ENCODE peak calls at places on chromosomes 16 and 17, in five cellular contexts. S is neural progenitor cell, Q is cardiac muscle cell, T is colonic mucosa, C is mesendoderm. O is an unnamed sample.
A peak's percentile ranks its signal among the peaks of the same experiment; 100 is the strongest.

GRCh38 chr16:88872650-88873331 is 6.3 kb upstream of the PABPN1L start:
- DNase-seq in S (no peak), Q (no peak), T (no peak), C (no peak), O (no peak)

GRCh38 chr16:19008245-19008644 is 24.5 kb downstream of the TMC7 start:
- DNase-seq in S (peak; percentile 25), Q (peak; percentile 73), T (no peak), C (peak; percentile 7), O (no peak)

GRCh38 chr16:3266873-3267537 is 10.6 kb upstream of the MEFV start:
- DNase-seq in S (peak; percentile 18), Q (peak; percentile 72), T (no peak), C (peak; percentile 33), O (peak; percentile 44)

GRCh38 chr17:57285681-57286080 is 29.4 kb downstream of the MSI2 start:
- DNase-seq in S (no peak), Q (no peak), T (no peak), C (no peak), O (no peak)

GRCh38 chr16:47612711-47613110 is 151.6 kb downstream of the PHKB start:
- DNase-seq in S (no peak), Q (no peak), T (no peak), C (no peak), O (no peak)

GRCh38 chr17:68460096-68460495 is 2.8 kb upstream of the WIPI1 start:
- DNase-seq in S (no peak), Q (no peak), T (no peak), C (no peak), O (no peak)

GRCh38 chr16:65121870-65122723 is at the start of gene CDH11:
- DNase-seq in S (peak; percentile 93), Q (peak; percentile 96), T (peak; percentile 37), C (peak; percentile 81), O (peak; percentile 51)

GRCh38 chr17:49472527-49472926 is 22.6 kb upstream of the NGFR start:
- DNase-seq in S (no peak), Q (no peak), T (no peak), C (no peak), O (no peak)

GRCh38 chr16:27498426-27498825 is 51.3 kb downstream of the GTF3C1 start:
- DNase-seq in S (no peak), Q (no peak), T (no peak), C (no peak), O (no peak)
- H3K36me3 ChIP-seq in S (peaks cover 4% of the 10 kb centered on the region), Q (peaks cover 87% of the 10 kb centered on the region), T (peaks cover 42% of the 10 kb centered on the region), C (peaks cover 14% of the 10 kb centered on the region), O (peaks cover 85% of the 10 kb centered on the region)

DNA sequence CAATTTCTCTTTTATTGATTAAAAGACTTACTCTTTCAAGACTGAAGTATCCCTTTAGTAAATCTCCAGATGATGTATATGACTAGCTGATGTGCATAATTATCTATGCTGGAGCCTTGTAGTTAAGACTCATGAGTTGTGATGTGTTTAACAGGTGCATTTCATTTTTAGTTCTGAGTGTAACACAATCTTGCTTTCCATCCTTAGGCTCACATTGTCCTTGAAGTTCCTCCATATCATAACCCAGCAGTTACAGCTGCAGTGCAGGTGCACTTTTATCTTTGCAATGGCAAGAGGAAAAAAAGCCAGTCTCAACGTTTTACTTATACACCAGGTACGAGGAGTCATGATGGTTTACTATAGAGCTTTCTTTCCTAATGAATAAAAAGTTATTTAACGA is 52.9 kb downstream of the ESRP2 start:
- DNase-seq in S (no peak), Q (no peak), T (no peak), C (no peak), O (no peak)
- H3K36me3 ChIP-seq in S (peaks cover 7% of the 10 kb centered on the region), Q (peaks cover 11% of the 10 kb centered on the region), T (no peaks in the 10 kb centered on the region), C (no peaks in the 10 kb centered on the region), O (peaks cover 53% of the 10 kb centered on the region)

DNA sequence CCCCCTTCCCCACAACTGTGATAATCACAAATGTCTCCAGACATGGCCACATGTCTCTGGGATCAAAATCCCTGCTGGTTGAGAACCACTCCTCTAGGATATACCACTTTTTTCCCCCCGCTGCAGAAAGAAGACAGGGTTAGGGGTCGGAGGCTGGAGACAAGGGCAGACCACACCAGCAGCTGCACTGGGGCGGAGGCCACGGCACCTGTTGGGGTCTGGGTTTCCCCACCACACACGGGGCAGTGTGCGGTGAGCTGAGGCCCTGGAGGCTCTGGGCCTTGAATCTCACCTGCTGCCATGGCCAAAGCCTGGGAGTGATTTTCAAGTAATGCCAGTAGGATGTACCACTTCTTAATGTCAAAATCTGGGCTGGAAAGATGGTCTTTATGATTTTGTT is 320.5 kb downstream of the SNX29 start:
- DNase-seq in S (no peak), Q (no peak), T (no peak), C (no peak), O (no peak)
- H3K36me3 ChIP-seq in S (no peaks in the 10 kb centered on the region), Q (no peaks in the 10 kb centered on the region), T (no peaks in the 10 kb centered on the region), C (no peaks in the 10 kb centered on the region), O (no peaks in the 10 kb centered on the region)

GRCh38 chr17:78822552-78822951 is 18.1 kb downstream of the USP36 start:
- DNase-seq in S (no peak), Q (peak; percentile 90), T (no peak), C (no peak), O (peak; percentile 88)
- H3K36me3 ChIP-seq in S (no peaks in the 10 kb centered on the region), Q (peaks cover 53% of the 10 kb centered on the region), T (peaks cover 5% of the 10 kb centered on the region), C (peaks cover 28% of the 10 kb centered on the region), O (peaks cover 85% of the 10 kb centered on the region)

DNA sequence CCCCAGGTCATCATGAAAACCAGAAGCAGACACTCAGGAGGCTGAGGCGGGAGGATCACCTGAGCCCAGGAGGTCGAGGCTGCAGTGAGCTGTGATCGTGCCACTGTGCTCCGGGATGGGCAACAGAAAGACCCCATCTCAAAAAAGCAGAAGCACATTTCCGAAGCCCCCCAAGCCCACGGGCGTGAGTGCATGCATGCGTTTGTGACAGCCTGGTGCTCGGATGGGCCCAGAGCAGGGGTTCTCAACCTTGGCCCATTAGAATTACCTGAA is 19.1 kb downstream of the TMC6 start:
- DNase-seq in S (no peak), Q (no peak), T (no peak), C (no peak), O (no peak)
- H3K36me3 ChIP-seq in S (no peaks in the 10 kb centered on the region), Q (peaks cover 2% of the 10 kb centered on the region), T (peaks cover 3% of the 10 kb centered on the region), C (peaks cover 9% of the 10 kb centered on the region), O (peaks cover 3% of the 10 kb centered on the region)